ENCODE peak calls at places on chromosomes 4 and X, in four cellular contexts. U, L, T and E are unnamed samples.

GRCh38 chr4:188439641-188440311 is 300.5 kb downstream of the TRIML1 start:
- DNase-seq in U (peak), L (no peak), T (peak), E (no peak)

GRCh38 chr4:10673817-10674369 is 10.7 kb downstream of the CLNK start:
- DNase-seq in U (no peak), L (no peak), T (no peak), E (no peak)

GRCh38 chrX:149512225-149512885 is 7.2 kb upstream of the IDS start:
- DNase-seq in U (peak), L (peak), T (peak), E (peak)

GRCh38 chr4:48008021-48008596 is 8.4 kb downstream of the CNGA1 start:
- DNase-seq in U (peak), L (no peak), T (no peak), E (no peak)

GRCh38 chrX:139831689-139832456 is 101.0 kb downstream of the ATP11C start:
- DNase-seq in U (peak), L (no peak), T (no peak), E (no peak)

GRCh38 chrX:24148118-24148517 is 1.4 kb upstream of the ZFX start:
- DNase-seq in U (no peak), L (no peak), T (no peak), E (no peak)

GRCh38 chrX:56499372-56499771 is 64.1 kb upstream of the UBQLN2 start:
- DNase-seq in U (no peak), L (no peak), T (no peak), E (no peak)

GRCh38 chrX:72201836-72202536 is 20.4 kb downstream of the PIN4 start:
- DNase-seq in U (peak), L (no peak), T (no peak), E (no peak)

GRCh38 chrX:111349098-111349497 is 62.9 kb downstream of the DCX start:
- DNase-seq in U (no peak), L (no peak), T (no peak), E (no peak)

GRCh38 chr4:82484987-82485783 is 54.8 kb downstream of the ENOPH1 start:
- DNase-seq in U (no peak), L (no peak), T (no peak), E (no peak)

GRCh38 chrX:132488092-132488749 is 617 bp downstream of the MBNL3 start:
- DNase-seq in U (peak), L (peak), T (no peak), E (no peak)

GRCh38 chr4:80322716-80323115 is 12.8 kb upstream of the CFAP299 start:
- DNase-seq in U (peak), L (no peak), T (no peak), E (no peak)

GRCh38 chr4:25928956-25929336 is 14.9 kb downstream of the SMIM20 start:
- DNase-seq in U (peak), L (no peak), T (no peak), E (no peak)

GRCh38 chrX:11965436-11965835 is 172.8 kb upstream of the FRMPD4 start:
- DNase-seq in U (no peak), L (no peak), T (no peak), E (no peak)

GRCh38 chr4:24003926-24004325 is 114.1 kb upstream of the PPARGC1A start:
- DNase-seq in U (peak), L (no peak), T (no peak), E (no peak)

GRCh38 chrX:115940888-115941332 is 229.6 kb upstream of the AGTR2 start:
- DNase-seq in U (peak), L (no peak), T (peak), E (peak)

GRCh38 chrX:44342866-44343265 is 606 bp downstream of the EFHC2 start:
- DNase-seq in U (no peak), L (no peak), T (no peak), E (no peak)

GRCh38 chr4:24702266-24702665 is 93.1 kb upstream of the SOD3 start:
- DNase-seq in U (no peak), L (no peak), T (no peak), E (no peak)

GRCh38 chrX:39850209-39850608 is 247.5 kb downstream of the BCOR start:
- DNase-seq in U (no peak), L (no peak), T (no peak), E (no peak)

GRCh38 chrX:19889582-19890342 is 2.4 kb upstream of the SH3KBP1 start:
- DNase-seq in U (peak), L (peak), T (no peak), E (no peak)

GRCh38 chr4:19693949-19694597 is 557.6 kb upstream of the SLIT2 start:
- DNase-seq in U (no peak), L (no peak), T (no peak), E (no peak)

GRCh38 chrX:115625577-115626301 is 64.8 kb downstream of the PLS3 start:
- DNase-seq in U (peak), L (no peak), T (peak), E (no peak)

GRCh38 chr4:3316146-3316545 is 23.3 kb downstream of the RGS12 start:
- DNase-seq in U (no peak), L (no peak), T (no peak), E (no peak)

GRCh38 chr4:123477804-123478209 is 81.2 kb downstream of the SPRY1 start:
- DNase-seq in U (peak), L (peak), T (no peak), E (no peak)

GRCh38 chrX:39705299-39705698 is 392.5 kb downstream of the BCOR start:
- DNase-seq in U (peak), L (no peak), T (no peak), E (no peak)

GRCh38 chrX:70834587-70834986 is 73.9 kb downstream of the TEX11 start:
- DNase-seq in U (no peak), L (no peak), T (no peak), E (no peak)

GRCh38 chr4:124427095-124427767 is 285.3 kb downstream of the ANKRD50 start:
- DNase-seq in U (peak), L (no peak), T (no peak), E (no peak)

GRCh38 chrX:29397506-29397905 is 810.3 kb downstream of the IL1RAPL1 start:
- DNase-seq in U (peak), L (no peak), T (no peak), E (no peak)

GRCh38 chr4:37478151-37478550 is 208.0 kb downstream of the RELL1 start:
- DNase-seq in U (no peak), L (no peak), T (no peak), E (no peak)